ENCODE peak calls at places on chromosome 18, in six cellular contexts. Q is adipocyte, V is endodermal cell, Z is A549, M is heart left ventricle, W is left ventricle myocardium inferior. K is an unnamed sample.

GRCh38 chr18:1466035-1466434 is 561.4 kb downstream of the ADCYAP1 start:
- DNase-seq in V (no peak), Q (no peak), W (no peak), Z (no peak), M (no peak), K (no peak)

GRCh38 chr18:58813090-58813489 is 51.6 kb upstream of the ZNF532 start:
- DNase-seq in Q (no peak), M (no peak), W (no peak), Z (no peak), V (no peak), K (no peak)

GRCh38 chr18:24827500-24827899 is 367.1 kb downstream of the HRH4 start:
- DNase-seq in Z (no peak), V (no peak), M (no peak), Q (peak), W (no peak), K (no peak)

GRCh38 chr18:34493099-34493544 is 217.0 kb upstream of the DTNA start:
- DNase-seq in Q (peak), M (peak), W (peak), V (peak), Z (peak), K (no peak)

GRCh38 chr18:13180614-13181375 is 37.8 kb upstream of the LDLRAD4 start:
- DNase-seq in Q (no peak), V (no peak), W (no peak), Z (no peak), M (no peak), K (no peak)

GRCh38 chr18:46387426-46388131 is 269.4 kb downstream of the LOXHD1 start:
- DNase-seq in V (no peak), M (no peak), Q (peak), W (no peak), Z (no peak), K (no peak)

GRCh38 chr18:56389190-56389589 is 249.2 kb downstream of the TXNL1 start:
- DNase-seq in M (no peak), W (no peak), Q (no peak), Z (no peak), V (no peak), K (no peak)

GRCh38 chr18:13537022-13537780 is 189.2 kb downstream of the FAM210A start:
- DNase-seq in V (peak), M (no peak), Q (no peak), W (no peak), Z (no peak), K (no peak)

GRCh38 chr18:77482190-77482928 is 232.7 kb downstream of the GALR1 start:
- DNase-seq in M (no peak), V (no peak), Z (no peak), W (no peak), Q (no peak), K (no peak)

GRCh38 chr18:9705183-9705864 is 2.8 kb upstream of the RAB31 start:
- DNase-seq in Z (no peak), M (no peak), Q (peak), V (no peak), W (no peak), K (no peak)

GRCh38 chr18:25350561-25351201 is 1.3 kb downstream of the ZNF521 start:
- DNase-seq in W (peak), M (peak), Q (peak), V (peak), Z (no peak), K (peak)

GRCh38 chr18:67938691-67939090 is 422.2 kb upstream of the DSEL start:
- DNase-seq in M (no peak), W (no peak), Q (peak), Z (no peak), V (no peak), K (no peak)

GRCh38 chr18:73826098-73826497 is 321.5 kb downstream of the FBXO15 start:
- DNase-seq in V (no peak), Q (peak), M (no peak), W (no peak), Z (no peak), K (no peak)

GRCh38 chr18:77248873-77249582 is 620 bp upstream of the GALR1 start:
- DNase-seq in M (no peak), Z (no peak), Q (peak), V (no peak), W (no peak), K (no peak)

GRCh38 chr18:46096651-46097300 is 1.3 kb downstream of the ATP5F1A start:
- DNase-seq in M (no peak), Q (peak), Z (peak), V (peak), W (no peak), K (no peak)

GRCh38 chr18:58370662-58371061 is 258.2 kb downstream of the ALPK2 start:
- DNase-seq in V (no peak), W (no peak), Z (no peak), M (no peak), Q (no peak), K (no peak)

GRCh38 chr18:73462092-73462491 is 594.3 kb upstream of the NETO1 start:
- DNase-seq in V (no peak), Q (peak), W (no peak), Z (no peak), M (peak), K (no peak)

GRCh38 chr18:77376043-77376732 is 126.5 kb downstream of the GALR1 start:
- DNase-seq in V (no peak), W (no peak), Q (no peak), Z (no peak), M (no peak), K (no peak)

GRCh38 chr18:13868501-13869271 is 44.7 kb downstream of the MC5R start:
- DNase-seq in W (no peak), Q (no peak), V (peak), Z (no peak), M (no peak), K (no peak)

GRCh38 chr18:25223211-25223610 is 128.8 kb downstream of the ZNF521 start:
- DNase-seq in Q (no peak), M (no peak), W (no peak), V (peak), Z (no peak), K (peak)

GRCh38 chr18:2083691-2084090 is 487.6 kb downstream of the METTL4 start:
- DNase-seq in W (no peak), Q (no peak), M (no peak), V (peak), Z (peak), K (peak)

GRCh38 chr18:69838620-69839411 is 108.9 kb downstream of the CD226 start:
- DNase-seq in Z (peak), V (peak), Q (no peak), W (no peak), M (no peak), K (peak)

GRCh38 chr18:13606589-13607254 is 119.6 kb downstream of the FAM210A start:
- DNase-seq in M (no peak), W (no peak), Q (no peak), V (no peak), Z (no peak), K (no peak)

GRCh38 chr18:32669549-32670165 is 103.2 kb downstream of the KLHL14 start:
- DNase-seq in V (peak), M (no peak), Q (no peak), W (no peak), Z (peak), K (no peak)

GRCh38 chr18:63322908-63323634 is 3.5 kb upstream of the BCL2 start:
- DNase-seq in Z (peak), W (no peak), Q (peak), V (peak), M (peak), K (peak)

GRCh38 chr18:43875496-43875895 is 598.2 kb upstream of the SYT4 start:
- DNase-seq in M (no peak), Z (no peak), V (no peak), Q (peak), W (no peak), K (no peak)

GRCh38 chr18:44453505-44453904 is 227.2 kb upstream of the SETBP1 start:
- DNase-seq in V (no peak), Z (no peak), W (no peak), Q (no peak), M (no peak), K (no peak)

GRCh38 chr18:3903341-3903740 is 453.4 kb downstream of the TGIF1 start:
- DNase-seq in Z (peak), M (no peak), V (no peak), Q (peak), W (no peak), K (no peak)

GRCh38 chr18:49904871-49905555 is 91.7 kb upstream of the ACAA2 start:
- DNase-seq in V (peak), W (no peak), Z (no peak), M (no peak), Q (no peak), K (peak)

GRCh38 chr18:54957295-54957694 is 2.0 kb downstream of the CCDC68 start:
- DNase-seq in Z (no peak), Q (peak), W (no peak), M (no peak), V (no peak), K (no peak)

GRCh38 chr18:62776066-62776570 is 60.8 kb downstream of the PHLPP1 start:
- DNase-seq in M (no peak), Q (no peak), Z (no peak), W (no peak), V (no peak), K (no peak)

GRCh38 chr18:2916184-2916583 is 69.4 kb downstream of the EMILIN2 start:
- DNase-seq in M (no peak), Q (no peak), W (no peak), Z (no peak), V (peak), K (no peak)

DNA sequence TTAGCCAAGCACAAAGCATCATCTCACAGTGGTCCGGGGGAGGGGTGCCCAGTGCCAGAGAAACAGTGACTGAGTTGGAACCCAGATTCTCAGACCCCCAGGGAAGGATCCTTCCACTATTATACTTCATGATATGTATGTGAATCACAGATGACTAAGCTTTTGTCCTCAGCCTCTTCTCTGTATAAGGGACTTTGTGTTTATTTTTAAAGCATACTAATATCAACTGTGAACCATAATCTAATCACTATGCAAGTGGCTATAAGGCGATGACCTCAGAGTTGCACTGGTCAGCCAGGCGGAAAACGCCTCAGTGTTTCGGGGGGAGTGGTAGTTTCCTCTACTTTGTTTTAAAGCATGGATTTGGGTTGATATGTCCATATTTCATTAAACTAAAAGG is 160.4 kb upstream of the TMEM200C start:
- DNase-seq in M (no peak), V (no peak), W (no peak), Q (peak), Z (no peak), K (no peak)
- H3K4me3 ChIP-seq in M (no peak), V (no peak), W (no peak), Q (peak), Z (no peak), K (no peak)

GRCh38 chr18:48783616-48784520 is 166.9 kb downstream of the SMAD7 start:
- DNase-seq in Z (no peak), Q (no peak), V (no peak), M (no peak), W (no peak), K (no peak)
- H3K4me3 ChIP-seq in Z (no peak), Q (no peak), V (no peak), M (no peak), W (no peak), K (no peak)

DNA sequence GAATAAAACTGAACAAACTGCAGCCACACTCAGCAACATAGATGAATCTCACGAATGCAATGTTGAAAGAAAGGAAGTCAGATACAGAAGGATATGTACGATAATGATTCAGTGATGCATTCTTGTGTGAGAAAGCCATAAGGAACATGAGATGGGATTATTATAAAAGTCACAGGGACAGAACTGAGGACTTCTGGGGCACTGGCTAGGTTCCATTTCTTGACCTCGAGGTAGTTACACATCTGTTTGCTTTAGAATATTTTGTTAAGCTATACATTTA is 56.9 kb upstream of the SMAD2 start:
- DNase-seq in V (no peak), W (no peak), Q (peak), M (no peak), Z (no peak), K (no peak)
- H3K4me3 ChIP-seq in V (no peak), W (no peak), Q (no peak), M (no peak), Z (no peak), K (no peak)

GRCh38 chr18:79397830-79398761 is 2.4 kb downstream of the NFATC1 start:
- DNase-seq in Q (no peak), Z (no peak), M (no peak), W (peak), V (no peak), K (no peak)
- H3K4me3 ChIP-seq in Q (no peak), Z (no peak), M (no peak), W (no peak), V (peak), K (no peak)

DNA sequence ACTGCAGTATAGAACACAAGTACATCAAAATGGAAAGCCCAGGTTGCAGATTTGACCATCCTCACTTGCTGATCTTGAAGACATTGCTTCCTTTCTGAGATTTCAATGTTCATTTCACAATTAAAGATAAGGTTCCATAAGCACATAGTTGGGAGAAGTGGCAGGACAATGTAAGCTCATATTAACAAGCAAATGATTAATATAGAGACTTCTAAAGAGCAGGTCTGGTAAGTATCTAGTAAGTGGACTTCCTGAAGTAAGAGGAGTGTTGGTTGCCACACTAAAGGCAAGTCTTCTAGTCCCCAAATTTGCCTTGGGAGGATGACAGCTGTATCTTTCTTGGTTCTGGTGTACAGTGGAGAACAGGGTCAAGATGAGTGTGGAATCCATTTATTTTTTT is 1.4 kb upstream of the PTPRM start:
- DNase-seq in Z (no peak), M (no peak), W (no peak), V (no peak), Q (peak), K (no peak)
- H3K4me3 ChIP-seq in Z (no peak), M (no peak), W (peak), V (peak), Q (peak), K (no peak)